ENCODE peak calls at places on chromosomes 7 and 10, in six cellular contexts. W, Z, Q, M, E and C are unnamed samples.

GRCh38 chr7:20172736-20173334 is 44.3 kb downstream of the MACC1 start:
- DNase-seq in W (peak), Z (peak), Q (no peak), M (peak), E (peak), C (peak)

GRCh38 chr10:103473261-103473671 is 5.8 kb downstream of the CALHM3 start:
- DNase-seq in W (no peak), Z (no peak), Q (no peak), M (no peak), E (no peak), C (no peak)

GRCh38 chr10:65861249-65861648 is 1064.6 kb upstream of the LRRTM3 start:
- DNase-seq in W (no peak), Z (peak), Q (no peak), M (no peak), E (no peak), C (no peak)

GRCh38 chr10:31694929-31695837 is 233.4 kb downstream of the ARHGAP12 start:
- DNase-seq in W (no peak), Z (no peak), Q (no peak), M (no peak), E (no peak), C (no peak)

GRCh38 chr10:88831709-88832108 is 19.9 kb downstream of the ANKRD22 start:
- DNase-seq in W (no peak), Z (no peak), Q (no peak), M (no peak), E (no peak), C (no peak)

GRCh38 chr7:83413831-83414230 is 235.1 kb downstream of the SEMA3E start:
- DNase-seq in W (no peak), Z (no peak), Q (no peak), M (peak), E (no peak), C (peak)

GRCh38 chr10:15084502-15084922 is 4.1 kb downstream of the ACBD7 start:
- DNase-seq in W (no peak), Z (peak), Q (peak), M (no peak), E (peak), C (peak)

GRCh38 chr7:94265456-94265855 is 129.2 kb upstream of the COL1A2 start:
- DNase-seq in W (no peak), Z (no peak), Q (no peak), M (no peak), E (no peak), C (no peak)

GRCh38 chr10:30931094-30931493 is 100.6 kb downstream of the ZNF438 start:
- DNase-seq in W (no peak), Z (no peak), Q (no peak), M (no peak), E (no peak), C (no peak)

GRCh38 chr10:30373596-30374327 is 24.7 kb upstream of the MTPAP start:
- DNase-seq in W (no peak), Z (no peak), Q (no peak), M (no peak), E (no peak), C (no peak)

GRCh38 chr10:127492607-127493250 is 56.4 kb upstream of the NPS start:
- DNase-seq in W (no peak), Z (no peak), Q (no peak), M (no peak), E (no peak), C (peak)

GRCh38 chr10:105017116-105017515 is 376.0 kb downstream of the SORCS3 start:
- DNase-seq in W (no peak), Z (peak), Q (no peak), M (no peak), E (no peak), C (no peak)

GRCh38 chr10:102778781-102779180 is 35.0 kb downstream of the WBP1L start:
- DNase-seq in W (no peak), Z (no peak), Q (no peak), M (no peak), E (no peak), C (no peak)